ENCODE peak calls at places on chromosomes 16 and 17, in four cellular contexts. B is Calu3; J is activated CD8-positive, alpha-beta T cell treated with anti-CD3 and anti-CD28 coated beads for 36 hours; Y is astrocyte. H is an unnamed sample.

GRCh38 chr16:63804126-63804525 is 1317.7 kb downstream of the CDH11 start:
- DNase-seq in Y (no peak), B (no peak), J (no peak), H (no peak)

GRCh38 chr16:60636117-60636516 is 1400.1 kb downstream of the CDH8 start:
- DNase-seq in B (no peak), J (no peak), Y (no peak), H (no peak)

GRCh38 chr17:80191720-80192265 is 22.0 kb downstream of the CARD14 start:
- DNase-seq in B (no peak), J (no peak), Y (no peak), H (no peak)

GRCh38 chr17:64657610-64658125 is 4.4 kb downstream of the SMURF2 start:
- DNase-seq in B (no peak), Y (no peak), J (no peak), H (no peak)

GRCh38 chr16:81650982-81651562 is 128.0 kb upstream of the PLCG2 start:
- DNase-seq in B (no peak), J (no peak), Y (peak), H (no peak)

GRCh38 chr17:75619506-75620431 is 13.5 kb upstream of the SMIM5 start:
- DNase-seq in J (peak), Y (peak), B (peak), H (peak)

GRCh38 chr16:65833171-65833871 is 533.2 kb upstream of the CDH5 start:
- DNase-seq in B (no peak), Y (peak), J (no peak), H (peak)

GRCh38 chr16:85126731-85127662 is 14.7 kb upstream of the CIBAR2 start:
- DNase-seq in B (peak), J (peak), Y (peak), H (peak)

GRCh38 chr17:82281502-82282238 is 8.2 kb upstream of the CSNK1D start:
- DNase-seq in J (peak), Y (no peak), B (peak), H (no peak)

GRCh38 chr16:48511071-48511540 is 98.9 kb downstream of the N4BP1 start:
- DNase-seq in J (no peak), Y (peak), B (no peak), H (peak)

GRCh38 chr16:895371-895770 is 75.4 kb downstream of the LMF1 start:
- DNase-seq in B (no peak), Y (no peak), J (no peak), H (no peak)

GRCh38 chr17:77373298-77374169 is 232.8 kb downstream of the SEC14L1 start:
- DNase-seq in B (no peak), J (peak), Y (no peak), H (peak)

GRCh38 chr17:77375108-77375507 is 234.3 kb downstream of the SEC14L1 start:
- DNase-seq in J (no peak), Y (no peak), B (no peak), H (no peak)

GRCh38 chr17:77372444-77373297 is 231.9 kb downstream of the SEC14L1 start:
- DNase-seq in Y (peak), J (peak), B (no peak), H (peak)

GRCh38 chr17:77375526-77375916 is 234.8 kb downstream of the SEC14L1 start:
- DNase-seq in B (no peak), J (no peak), Y (no peak), H (no peak)

DNA sequence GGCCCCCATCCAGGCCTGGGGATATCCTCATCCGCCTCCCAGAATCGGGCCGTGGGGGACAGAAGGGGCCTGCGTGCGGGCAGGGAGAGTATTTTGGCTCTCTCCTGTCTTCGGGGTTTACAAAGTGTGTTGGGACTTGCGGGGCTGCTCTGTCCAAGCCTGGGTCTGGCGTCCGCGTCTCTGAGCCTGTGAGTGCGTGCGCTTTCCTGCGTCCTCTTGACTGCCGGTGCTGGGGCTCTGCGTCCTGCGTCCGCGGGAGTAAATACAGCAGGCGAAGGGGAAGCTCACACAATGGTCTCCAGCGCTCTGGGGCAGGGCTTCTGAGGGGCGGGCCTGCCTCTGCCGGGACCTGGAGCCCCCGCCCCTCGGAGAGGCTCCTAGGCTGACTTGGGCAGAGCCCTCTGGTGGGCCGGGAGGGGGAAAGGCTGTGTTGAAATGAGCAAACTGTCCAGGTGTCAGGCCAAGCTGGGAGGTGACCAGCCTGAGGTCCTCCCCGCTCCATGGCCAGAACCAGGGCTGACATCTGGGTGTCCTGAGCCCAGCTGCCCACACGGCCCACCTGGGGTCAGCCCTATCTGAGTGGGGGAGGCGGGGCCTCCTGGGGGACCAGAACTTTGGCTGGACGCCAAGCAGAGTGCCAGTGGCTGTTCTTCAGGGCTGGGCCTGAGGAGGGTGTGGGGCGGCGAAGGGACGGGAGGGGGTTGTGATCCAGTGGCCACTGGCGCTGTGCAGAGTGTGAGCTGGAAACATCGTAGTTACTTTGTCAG is 233.6 kb downstream of the SEC14L1 start:
- DNase-seq in B (no peak), J (peak), Y (peak), H (peak)
- TF ChIP-seq CTCF in B (no peak), J (peak), Y (no peak), H (peak)

GRCh38 chr16:59412275-59412841 is 678.2 kb upstream of the GOT2 start:
- DNase-seq in J (no peak), B (no peak), Y (peak), H (peak)
- TF ChIP-seq CTCF in J (no peak), B (no peak), Y (peak), H (peak)

GRCh38 chr16:2357331-2357730 is 16.8 kb upstream of the ABCA3 start:
- DNase-seq in Y (no peak), B (no peak), J (no peak), H (no peak)

GRCh38 chr16:2362218-2362617 is 21.7 kb upstream of the ABCA3 start:
- DNase-seq in J (no peak), B (no peak), Y (no peak), H (no peak)

GRCh38 chr16:2361129-2361528 is 20.6 kb upstream of the ABCA3 start:
- DNase-seq in B (no peak), J (no peak), Y (no peak), H (no peak)

GRCh38 chr16:2364638-2365210 is 24.2 kb upstream of the ABCA3 start:
- DNase-seq in B (no peak), Y (no peak), J (no peak), H (peak)

GRCh38 chr16:2359919-2360318 is 19.4 kb upstream of the ABCA3 start:
- DNase-seq in Y (no peak), B (no peak), J (no peak), H (no peak)
- TF ChIP-seq CTCF in Y (no peak), B (no peak), J (no peak), H (no peak)

GRCh38 chr17:78687944-78688343 is 94.1 kb downstream of the CYTH1 start:
- DNase-seq in Y (no peak), J (no peak), B (no peak), H (no peak)

GRCh38 chr17:78693346-78694083 is 88.6 kb downstream of the CYTH1 start:
- DNase-seq in B (no peak), Y (no peak), J (no peak), H (no peak)

GRCh38 chr17:78692460-78693010 is 89.5 kb downstream of the CYTH1 start:
- DNase-seq in B (no peak), Y (no peak), J (no peak), H (no peak)

GRCh38 chr17:78687125-78687524 is 94.9 kb downstream of the CYTH1 start:
- DNase-seq in B (no peak), Y (no peak), J (no peak), H (no peak)

GRCh38 chr17:78689029-78689428 is 93.0 kb downstream of the CYTH1 start:
- DNase-seq in J (no peak), Y (no peak), B (no peak), H (no peak)
- TF ChIP-seq CTCF in J (no peak), Y (no peak), B (no peak), H (no peak)

GRCh38 chr17:38864636-38865398 is 5.0 kb upstream of the LASP1 start:
- DNase-seq in Y (no peak), J (no peak), B (no peak), H (no peak)
- TF ChIP-seq CTCF in Y (peak), J (no peak), B (peak), H (peak)

H was measured in HFFc6.